ENCODE peak calls at places on chromosomes 11 and 22, in five cellular contexts. One of them, this sample, is unnamed.

GRCh38 chr11:96388891-96389603 is 665 bp downstream of the CCDC82 start:
- DNase-seq in neural crest cell: no peak
- DNase-seq in H54: peak
- DNase-seq in stimulated activated CD8-positive, alpha-beta memory T cell treated with anti-CD3 and anti-CD28 coated beads, Interleukin-2, amount 100 ng/mL, for 1 hour: no peak
- DNase-seq in amniotic stem cell: peak
- DNase-seq in this sample: peak

GRCh38 chr22:36816635-36817428 is at the start of gene PVALB:
- DNase-seq in neural crest cell: no peak
- DNase-seq in H54: no peak
- DNase-seq in stimulated activated CD8-positive, alpha-beta memory T cell treated with anti-CD3 and anti-CD28 coated beads, Interleukin-2, amount 100 ng/mL, for 1 hour: no peak
- DNase-seq in amniotic stem cell: no peak
- DNase-seq in this sample: no peak

GRCh38 chr22:50102946-50103345 is 13.1 kb downstream of the MOV10L1 start:
- DNase-seq in neural crest cell: no peak
- DNase-seq in H54: no peak
- DNase-seq in stimulated activated CD8-positive, alpha-beta memory T cell treated with anti-CD3 and anti-CD28 coated beads, Interleukin-2, amount 100 ng/mL, for 1 hour: no peak
- DNase-seq in amniotic stem cell: no peak
- DNase-seq in this sample: no peak

GRCh38 chr22:49366437-49366836 is 461.2 kb downstream of the BRD1 start:
- DNase-seq in neural crest cell: no peak
- DNase-seq in H54: no peak
- DNase-seq in stimulated activated CD8-positive, alpha-beta memory T cell treated with anti-CD3 and anti-CD28 coated beads, Interleukin-2, amount 100 ng/mL, for 1 hour: no peak
- DNase-seq in amniotic stem cell: no peak
- DNase-seq in this sample: no peak

GRCh38 chr11:41413843-41414242 is 45.6 kb downstream of the LRRC4C start:
- DNase-seq in neural crest cell: no peak
- DNase-seq in H54: no peak
- DNase-seq in stimulated activated CD8-positive, alpha-beta memory T cell treated with anti-CD3 and anti-CD28 coated beads, Interleukin-2, amount 100 ng/mL, for 1 hour: no peak
- DNase-seq in amniotic stem cell: no peak
- DNase-seq in this sample: no peak

GRCh38 chr22:37910863-37911262 is 4.8 kb downstream of the MICALL1 start:
- DNase-seq in neural crest cell: no peak
- DNase-seq in H54: no peak
- DNase-seq in stimulated activated CD8-positive, alpha-beta memory T cell treated with anti-CD3 and anti-CD28 coated beads, Interleukin-2, amount 100 ng/mL, for 1 hour: no peak
- DNase-seq in amniotic stem cell: no peak
- DNase-seq in this sample: no peak

GRCh38 chr11:11780843-11781242 is 60.9 kb upstream of the USP47 start:
- DNase-seq in neural crest cell: no peak
- DNase-seq in H54: no peak
- DNase-seq in stimulated activated CD8-positive, alpha-beta memory T cell treated with anti-CD3 and anti-CD28 coated beads, Interleukin-2, amount 100 ng/mL, for 1 hour: no peak
- DNase-seq in amniotic stem cell: no peak
- DNase-seq in this sample: no peak

GRCh38 chr11:57764527-57764926 is 2.9 kb downstream of the CTNND1 start:
- DNase-seq in neural crest cell: no peak
- DNase-seq in H54: no peak
- DNase-seq in stimulated activated CD8-positive, alpha-beta memory T cell treated with anti-CD3 and anti-CD28 coated beads, Interleukin-2, amount 100 ng/mL, for 1 hour: no peak
- DNase-seq in amniotic stem cell: no peak
- DNase-seq in this sample: no peak

GRCh38 chr11:111833524-111833923 is 37.9 kb downstream of the ALG9 start:
- DNase-seq in neural crest cell: no peak
- DNase-seq in H54: no peak
- DNase-seq in stimulated activated CD8-positive, alpha-beta memory T cell treated with anti-CD3 and anti-CD28 coated beads, Interleukin-2, amount 100 ng/mL, for 1 hour: no peak
- DNase-seq in amniotic stem cell: no peak
- DNase-seq in this sample: no peak

GRCh38 chr11:131195801-131196517 is 174.5 kb upstream of the NTM start:
- DNase-seq in neural crest cell: no peak
- DNase-seq in H54: no peak
- DNase-seq in stimulated activated CD8-positive, alpha-beta memory T cell treated with anti-CD3 and anti-CD28 coated beads, Interleukin-2, amount 100 ng/mL, for 1 hour: no peak
- DNase-seq in amniotic stem cell: no peak
- DNase-seq in this sample: peak